ENCODE peak calls at places on chromosomes 7 and 10, in ten cellular contexts. K, Q, E, S, O, C, F, I, X and H are unnamed samples.

GRCh38 chr10:47214520-47214919 is 85.5 kb upstream of the GDF10 start:
- DNase-seq in K (no peak), Q (peak), E (no peak), S (no peak), O (no peak), C (no peak), F (no peak), I (no peak), X (no peak), H (no peak)

GRCh38 chr10:95290801-95291633 is at the start of gene PDLIM1:
- DNase-seq in K (no peak), Q (peak), E (peak), S (peak), O (peak), C (peak), F (no peak), I (no peak), X (peak), H (no peak)

GRCh38 chr7:1540391-1541271 is 10.1 kb downstream of the MAFK start:
- DNase-seq in K (no peak), Q (no peak), E (no peak), S (no peak), O (no peak), C (no peak), F (no peak), I (no peak), X (peak), H (no peak)

GRCh38 chr7:159031750-159032149 is 112.9 kb downstream of the VIPR2 start:
- DNase-seq in K (no peak), Q (no peak), E (no peak), S (no peak), O (peak), C (peak), F (no peak), I (no peak), X (peak), H (no peak)

GRCh38 chr7:40546616-40547501 is 412.1 kb downstream of the SUGCT start:
- DNase-seq in K (no peak), Q (peak), E (no peak), S (peak), O (no peak), C (no peak), F (no peak), I (no peak), X (no peak), H (no peak)

GRCh38 chr7:37089972-37090371 is 358.7 kb downstream of the ELMO1 start:
- DNase-seq in K (no peak), Q (peak), E (no peak), S (peak), O (no peak), C (no peak), F (no peak), I (no peak), X (no peak), H (no peak)

GRCh38 chr7:100446040-100446439 is 9.7 kb upstream of the PPP1R35 start:
- DNase-seq in K (no peak), Q (peak), E (no peak), S (no peak), O (peak), C (no peak), F (no peak), I (no peak), X (no peak), H (no peak)

GRCh38 chr10:113216068-113216467 is 266.0 kb downstream of the TCF7L2 start:
- DNase-seq in K (no peak), Q (no peak), E (no peak), S (peak), O (no peak), C (no peak), F (no peak), I (no peak), X (no peak), H (no peak)

GRCh38 chr10:129786216-129786615 is 177.9 kb downstream of the EBF3 start:
- DNase-seq in K (no peak), Q (no peak), E (no peak), S (no peak), O (peak), C (no peak), F (no peak), I (no peak), X (peak), H (no peak)

GRCh38 chr7:112271162-112271561 is 64.7 kb downstream of the ZNF277 start:
- DNase-seq in K (no peak), Q (no peak), E (no peak), S (no peak), O (no peak), C (no peak), F (no peak), I (no peak), X (no peak), H (no peak)